ENCODE peak calls at places on chromosomes 16 and 17, in eight cellular contexts. Y is thoracic aorta; U is sigmoid colon; S is fibroblast of lung; F is HCT116; P is tibial nerve; A is MM.1S; W is CD8-positive, alpha-beta T cell. B is an unnamed sample. For H3K4me1, the result is how much of the 10 kb centered on the place peaks cover.

GRCh38 chr17:34307110-34307509 is 12.1 kb upstream of the CCL8 start:
- DNase-seq in P (peak), Y (no peak), U (no peak), A (no peak), S (no peak), W (no peak), F (no peak), B (peak)

GRCh38 chr17:34314279-34314678 is 5.0 kb upstream of the CCL8 start:
- DNase-seq in A (peak), Y (no peak), P (peak), S (no peak), U (peak), F (no peak), W (no peak), B (peak)

GRCh38 chr17:2195729-2196128 is 107.9 kb downstream of the SMG6 start:
- DNase-seq in A (no peak), W (no peak), Y (no peak), S (peak), P (no peak), F (no peak), U (no peak), B (no peak)

GRCh38 chr16:30585022-30585399 is 486 bp downstream of the ZNF785 start:
- DNase-seq in F (no peak), A (no peak), U (peak), S (peak), P (no peak), Y (no peak), W (no peak), B (no peak)

GRCh38 chr16:85809645-85810044 is 10.2 kb downstream of the COX4I1 start:
- DNase-seq in A (no peak), U (no peak), W (no peak), Y (no peak), P (no peak), F (no peak), S (no peak), B (no peak)

GRCh38 chr17:74736423-74737298 is at the start of gene RAB37:
- DNase-seq in W (peak), S (no peak), P (no peak), F (peak), Y (no peak), A (no peak), U (no peak), B (peak)

GRCh38 chr17:2611627-2612026 is 18.2 kb downstream of the PAFAH1B1 start:
- DNase-seq in P (no peak), W (no peak), F (no peak), A (no peak), U (no peak), Y (no peak), S (no peak), B (no peak)

GRCh38 chr16:89200124-89200849 is at the start of gene SLC22A31:
- DNase-seq in A (no peak), W (no peak), F (no peak), Y (no peak), S (no peak), U (no peak), P (no peak), B (no peak)

GRCh38 chr17:1186923-1187771 is 7.4 kb upstream of the ABR start:
- DNase-seq in U (peak), F (peak), Y (no peak), W (peak), A (peak), P (peak), S (peak), B (peak)

GRCh38 chr16:4692460-4693295 is 684 bp upstream of the NUDT16L1 start:
- DNase-seq in F (no peak), P (no peak), S (no peak), W (no peak), Y (no peak), U (peak), A (peak), B (no peak)

GRCh38 chr16:87746178-87746577 is 19.6 kb downstream of the KLHDC4 start:
- DNase-seq in S (no peak), A (no peak), P (no peak), U (no peak), F (no peak), Y (no peak), W (no peak), B (no peak)

GRCh38 chr17:51347851-51348584 is 87.7 kb downstream of the UTP18 start:
- DNase-seq in F (no peak), Y (no peak), U (no peak), W (no peak), S (no peak), P (no peak), A (no peak), B (no peak)

GRCh38 chr17:54282886-54283285 is 460.2 kb downstream of the KIF2B start:
- DNase-seq in S (no peak), A (no peak), F (no peak), U (no peak), P (no peak), Y (no peak), W (no peak), B (no peak)

GRCh38 chr16:84115919-84116719 is 623 bp downstream of the MBTPS1 start:
- DNase-seq in Y (no peak), W (peak), S (peak), U (no peak), P (no peak), F (no peak), A (peak), B (peak)
- TF ChIP-seq CTCF in Y (no peak), W (peak), S (no peak), U (no peak), P (no peak), F (no peak), A (no peak), B (no peak)

DNA sequence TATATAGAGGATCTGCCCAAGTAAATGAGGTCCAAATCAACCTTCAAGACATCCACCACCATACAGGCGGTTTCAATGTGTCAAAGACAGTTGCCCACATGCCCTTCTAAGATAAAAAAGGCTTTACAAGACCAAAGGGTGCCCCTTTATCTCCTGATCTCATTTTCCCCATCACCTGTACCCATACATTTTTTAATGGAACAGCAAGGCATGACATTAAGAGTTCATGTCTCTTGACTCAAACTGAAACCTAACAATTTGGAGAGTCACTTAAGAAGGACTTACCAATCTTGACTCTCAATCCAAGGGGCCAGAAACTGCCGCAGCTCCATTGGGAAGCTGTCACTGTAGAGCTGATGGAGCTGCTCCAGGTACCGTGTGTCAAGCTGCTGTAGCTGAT is 40.1 kb downstream of the STAT3 start:
- DNase-seq in A (no peak), W (no peak), S (no peak), P (no peak), U (no peak), Y (no peak), F (no peak), B (no peak)
- H3K4me1 ChIP-seq in A (under half), W (under half), S (under half), P (under half), U (under half), Y (under half), F (under half), B (under half)

GRCh38 chr17:3917391-3917931 is 1.2 kb upstream of the P2RX1 start:
- DNase-seq in W (no peak), P (no peak), A (no peak), F (no peak), U (no peak), Y (no peak), S (peak), B (peak)

GRCh38 chr17:3916825-3917224 is 560 bp upstream of the P2RX1 start:
- DNase-seq in P (no peak), U (no peak), Y (no peak), F (no peak), S (no peak), A (no peak), W (no peak), B (no peak)

GRCh38 chr17:3916013-3916696 is at the start of gene P2RX1:
- DNase-seq in A (peak), U (no peak), F (no peak), W (peak), S (no peak), P (no peak), Y (no peak), B (no peak)

GRCh38 chr17:3919123-3919624 is 2.9 kb upstream of the P2RX1 start:
- DNase-seq in P (no peak), A (no peak), S (no peak), F (no peak), W (no peak), U (peak), Y (peak), B (no peak)

DNA sequence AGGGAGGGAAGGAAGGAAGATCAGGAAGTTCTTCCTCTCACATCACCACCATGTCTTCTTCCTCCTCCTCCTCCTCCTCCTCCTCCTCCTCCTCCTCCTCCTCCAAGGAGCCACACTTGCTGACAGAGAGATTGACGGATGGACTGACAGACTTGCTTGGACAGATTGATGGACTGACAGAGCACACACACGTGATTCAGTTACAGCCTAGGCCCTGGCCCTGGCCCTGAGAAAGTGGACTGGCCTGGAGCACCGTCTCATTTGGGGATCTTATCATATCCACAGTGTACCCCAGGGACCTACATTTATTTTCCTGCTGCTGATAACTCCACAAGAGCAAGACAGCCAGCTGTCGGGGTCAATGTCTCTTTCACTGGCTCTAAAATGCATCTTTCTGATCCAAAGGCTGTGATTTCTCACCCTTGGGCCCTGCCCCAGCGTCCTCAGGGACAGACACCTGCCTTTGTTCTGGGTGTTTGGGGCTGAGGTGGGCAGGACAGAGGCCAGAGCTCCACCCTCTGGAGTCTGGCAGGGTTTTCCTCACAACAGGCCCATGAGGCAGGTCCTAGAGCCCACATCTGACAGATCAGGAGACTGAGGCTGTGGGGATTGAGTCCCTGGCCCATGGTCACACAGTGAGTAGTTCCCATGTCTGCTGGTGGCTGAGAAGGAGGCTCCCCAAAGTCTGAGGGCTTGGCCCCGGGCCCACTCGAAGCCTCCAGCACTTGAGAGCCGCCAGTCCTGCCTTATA is 2.3 kb upstream of the P2RX1 start:
- DNase-seq in S (no peak), W (no peak), A (no peak), P (no peak), U (no peak), F (no peak), Y (no peak), B (no peak)
- H3K27ac ChIP-seq in S (no peak), W (no peak), A (peak), P (no peak), U (peak), F (no peak), Y (peak), B (peak)

DNA sequence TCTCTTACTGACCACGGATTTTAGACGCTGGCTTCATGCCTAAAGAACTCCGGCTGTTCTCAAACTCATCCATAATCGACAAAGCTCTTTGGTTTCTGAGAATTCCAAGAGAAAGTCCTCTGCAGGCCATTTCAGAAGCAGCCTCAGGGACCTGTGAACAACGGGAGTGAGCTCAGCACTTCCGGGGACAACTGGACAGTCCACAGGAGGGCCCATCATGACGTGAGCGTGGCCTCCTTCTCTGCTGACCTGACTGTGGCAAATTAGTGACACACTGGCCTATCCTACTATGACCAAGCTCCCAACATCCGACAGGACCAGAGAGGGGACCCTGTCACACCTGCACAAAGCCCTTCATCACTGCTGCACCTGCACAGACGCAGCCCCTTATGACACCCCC is 16.4 kb downstream of the CCDC57 start:
- DNase-seq in Y (no peak), U (no peak), F (no peak), P (no peak), W (no peak), S (no peak), A (no peak), B (peak)
- TF ChIP-seq CTCF in Y (no peak), U (no peak), F (no peak), P (no peak), W (no peak), S (no peak), A (no peak), B (no peak)

GRCh38 chr16:67965668-67966548 is 2.5 kb downstream of the SLC12A4 start:
- DNase-seq in W (no peak), P (no peak), Y (no peak), A (no peak), U (no peak), S (peak), F (no peak), B (no peak)
- H3K4me1 ChIP-seq in W (under half), P (under half), Y (under half), A (under half), U (half or more), S (under half), F (under half), B (under half)

DNA sequence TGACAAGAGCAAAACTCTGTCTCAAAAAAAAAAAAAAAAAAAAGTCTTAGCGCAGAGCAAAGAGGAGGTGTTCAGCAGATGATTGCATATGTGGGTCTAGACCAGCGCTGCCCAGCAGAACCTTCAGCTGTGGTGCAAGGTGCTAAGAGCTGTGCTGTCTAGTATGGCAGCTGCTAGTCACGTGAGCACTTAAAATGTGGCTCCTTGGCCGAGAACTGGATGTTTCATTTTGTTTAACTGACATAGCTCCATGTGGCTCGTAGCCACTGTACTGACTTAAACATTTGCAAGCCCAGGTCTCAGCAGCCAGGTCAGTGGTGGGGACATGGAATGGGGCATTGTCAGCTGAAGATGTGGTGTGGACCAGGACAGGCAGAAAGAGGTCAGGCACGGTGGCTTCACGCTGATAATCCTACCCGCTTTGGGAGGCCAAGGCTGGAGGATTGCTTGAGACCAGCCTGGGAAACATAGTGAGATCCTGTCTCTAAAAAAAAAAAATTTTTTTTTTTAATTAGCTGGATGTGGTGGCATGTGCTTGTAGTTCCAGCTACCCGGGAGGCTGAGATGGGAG is 9.2 kb downstream of the C1QTNF1 start:
- DNase-seq in U (peak), F (no peak), S (no peak), Y (no peak), P (no peak), A (no peak), W (no peak), B (no peak)
- H3K27ac ChIP-seq in U (peak), F (no peak), S (no peak), Y (peak), P (no peak), A (no peak), W (no peak), B (no peak)

DNA sequence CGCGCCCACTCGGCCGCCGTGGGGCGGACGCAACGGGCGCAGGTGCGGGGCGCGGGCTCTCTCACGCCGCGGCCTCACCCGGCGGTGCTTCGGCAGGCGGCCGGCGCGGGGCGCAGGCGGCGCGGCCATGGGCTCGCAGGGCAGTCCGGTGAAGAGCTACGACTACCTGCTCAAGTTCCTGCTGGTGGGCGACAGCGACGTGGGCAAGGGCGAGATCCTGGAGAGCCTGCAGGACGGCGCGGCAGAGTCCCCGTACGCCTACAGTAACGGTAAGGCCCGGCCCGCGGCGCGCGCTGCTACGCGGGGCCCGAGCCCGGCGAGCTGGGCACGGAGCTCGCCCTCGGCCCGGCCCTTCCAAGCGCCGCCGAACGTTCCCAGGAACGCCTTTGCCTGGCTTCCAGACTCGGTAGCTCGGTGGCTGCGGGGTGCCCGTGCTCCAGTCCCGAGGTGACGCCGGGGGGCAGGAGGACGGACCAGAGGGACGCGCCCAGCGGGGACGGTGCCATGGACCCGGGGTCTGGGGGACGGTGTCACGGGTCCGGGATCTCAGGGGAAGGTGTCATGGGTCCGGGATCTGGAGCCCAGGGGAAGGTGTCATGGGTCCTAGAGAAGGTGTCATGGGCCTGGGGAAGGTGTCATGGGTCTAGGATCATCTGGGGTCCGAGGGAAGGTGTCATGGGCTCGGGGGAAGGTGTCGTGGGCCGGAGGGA is 454 bp downstream of the RAB40C start:
- DNase-seq in P (peak), S (peak), F (no peak), W (no peak), A (no peak), U (peak), Y (no peak), B (peak)
- TF ChIP-seq CTCF in P (no peak), S (no peak), F (no peak), W (no peak), A (no peak), U (no peak), Y (no peak), B (no peak)

GRCh38 chr17:57940217-57940616 is 15.0 kb downstream of the CUEDC1 start:
- DNase-seq in A (peak), F (no peak), W (no peak), S (no peak), Y (no peak), U (no peak), P (no peak), B (no peak)

GRCh38 chr17:57939797-57940196 is 15.4 kb downstream of the CUEDC1 start:
- DNase-seq in P (no peak), A (peak), F (no peak), Y (no peak), S (no peak), W (no peak), U (no peak), B (no peak)

GRCh38 chr17:57943140-57943539 is 12.1 kb downstream of the CUEDC1 start:
- DNase-seq in F (no peak), Y (no peak), P (no peak), W (no peak), S (peak), U (no peak), A (no peak), B (no peak)

GRCh38 chr17:57941384-57942370 is 13.5 kb downstream of the CUEDC1 start:
- DNase-seq in S (no peak), A (no peak), Y (no peak), F (no peak), W (no peak), U (peak), P (no peak), B (no peak)

DNA sequence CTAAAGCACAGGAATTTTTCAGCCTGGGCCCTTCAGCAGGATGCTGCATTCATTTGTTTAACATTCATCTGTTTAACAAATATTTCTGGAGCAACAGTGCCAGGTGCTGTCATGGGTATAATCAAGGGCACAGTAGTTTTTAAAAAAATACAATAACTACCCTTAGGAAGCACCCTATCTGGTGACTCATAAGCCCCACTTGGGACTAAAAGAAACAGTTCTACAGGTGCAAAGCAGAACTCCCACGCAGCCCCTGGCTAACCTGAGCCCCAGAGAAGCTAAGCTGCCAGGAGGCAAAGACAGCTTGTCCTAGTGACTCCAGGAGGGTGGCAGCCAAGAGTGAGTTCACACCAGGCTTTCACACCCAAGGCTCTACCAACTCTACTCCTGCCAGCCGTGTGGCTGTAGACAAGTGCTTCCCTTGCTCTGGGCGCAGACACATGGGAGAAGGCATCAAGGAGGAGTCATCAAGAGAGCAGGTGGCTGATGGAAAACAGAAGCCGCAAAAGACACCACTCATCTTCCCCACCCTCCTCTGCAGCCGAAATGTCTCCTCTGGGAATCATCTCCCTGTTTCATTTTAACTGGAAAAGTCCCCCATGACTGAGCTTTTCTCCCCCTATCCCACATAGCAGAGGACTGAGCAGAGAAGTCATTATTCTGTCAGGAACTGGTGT is 14.4 kb downstream of the CUEDC1 start:
- DNase-seq in Y (no peak), U (peak), F (no peak), W (no peak), A (no peak), S (no peak), P (no peak), B (no peak)
- H3K4me1 ChIP-seq in Y (under half), U (half or more), F (half or more), W (under half), A (under half), S (under half), P (half or more), B (under half)

GRCh38 chr17:80851277-80851925 is 140.2 kb upstream of the CHMP6 start:
- DNase-seq in F (no peak), W (no peak), P (no peak), A (no peak), Y (no peak), U (peak), S (no peak), B (no peak)
- H3K27ac ChIP-seq in F (no peak), W (no peak), P (no peak), A (no peak), Y (no peak), U (no peak), S (no peak), B (no peak)